ENCODE peak calls at places on chromosomes 12 and 14, in five cellular contexts. I, F, T, J and L are unnamed samples.
A peak's percentile ranks its signal among the peaks of the same experiment; 100 is the strongest.

GRCh38 chr14:75222208-75222701 is 45.8 kb upstream of the TMED10 start:
- DNase-seq in I (peak; percentile 57), F (no peak), T (peak; percentile 18), J (peak; percentile 95), L (peak; percentile 66)

GRCh38 chr14:74942164-74942563 is 13.2 kb downstream of the PGF start:
- DNase-seq in I (no peak), F (no peak), T (no peak), J (no peak), L (peak; percentile 67)

GRCh38 chr12:57347284-57347683 is 83.6 kb downstream of the R3HDM2 start:
- DNase-seq in I (no peak), F (no peak), T (no peak), J (no peak), L (no peak)

GRCh38 chr12:65525501-65526141 is 247.1 kb downstream of the MSRB3 start:
- DNase-seq in I (no peak), F (no peak), T (no peak), J (peak; percentile 68), L (no peak)

GRCh38 chr12:49260165-49260564 is 4.7 kb upstream of the TUBA1C start:
- DNase-seq in I (no peak), F (no peak), T (no peak), J (peak; percentile 58), L (no peak)

GRCh38 chr14:100615736-100616695 is 28.8 kb upstream of the BEGAIN start:
- DNase-seq in I (peak; percentile 13), F (no peak), T (no peak), J (no peak), L (peak; percentile 24)

GRCh38 chr12:642633-643477 is 20.4 kb downstream of the NINJ2 start:
- DNase-seq in I (peak; percentile 89), F (peak; percentile 39), T (peak; percentile 82), J (peak; percentile 29), L (peak; percentile 92)

GRCh38 chr14:33040548-33041140 is 102.0 kb downstream of the NPAS3 start:
- DNase-seq in I (no peak), F (no peak), T (no peak), J (no peak), L (no peak)

GRCh38 chr12:123131879-123132402 is 18.9 kb downstream of the PITPNM2 start:
- DNase-seq in I (peak; percentile 53), F (no peak), T (no peak), J (peak; percentile 46), L (no peak)

GRCh38 chr12:56581418-56582145 is 48.5 kb downstream of the BAZ2A start:
- DNase-seq in I (no peak), F (peak; percentile 25), T (no peak), J (peak; percentile 81), L (no peak)

DNA sequence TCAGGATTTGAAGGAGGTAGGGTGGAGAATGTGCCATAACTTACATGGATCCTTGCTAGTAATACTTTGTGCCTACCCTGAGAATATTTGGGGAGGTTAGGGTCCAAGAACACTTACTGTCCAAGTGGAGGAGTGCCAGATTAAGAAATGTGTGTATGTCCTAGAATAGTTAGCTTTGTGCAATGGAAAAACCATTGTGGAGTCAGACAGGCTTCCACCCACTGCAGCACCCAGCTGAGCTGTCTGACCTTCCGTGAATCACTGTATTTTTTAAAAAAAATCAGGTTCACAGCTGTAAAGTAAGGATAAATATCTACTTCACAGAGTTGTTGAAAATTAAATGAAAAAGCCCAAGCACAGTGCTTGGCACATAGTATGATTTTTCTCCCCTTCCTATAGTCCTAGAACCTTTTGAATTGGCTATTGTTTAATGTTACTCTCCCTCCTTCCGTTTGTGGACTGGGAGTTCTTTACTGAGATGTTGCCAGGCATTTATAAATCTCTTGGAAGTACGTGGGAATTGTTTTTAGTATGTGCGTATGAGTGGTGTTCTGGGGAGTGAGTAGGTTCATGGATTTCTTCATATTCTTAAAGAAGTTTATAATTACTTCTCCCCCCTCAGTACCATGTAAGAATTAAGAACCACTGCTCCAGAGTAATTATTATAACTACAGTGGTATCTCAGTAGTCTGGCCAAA is 9.2 kb downstream of the RAB21 start:
- DNase-seq in I (no peak), F (no peak), T (no peak), J (peak; percentile 24), L (no peak)
- H3K27ac ChIP-seq in I (peak overlapping the region; percentile 3), F (no peak overlapping the region), T (no peak overlapping the region), J (no peak overlapping the region), L (no peak overlapping the region)

DNA sequence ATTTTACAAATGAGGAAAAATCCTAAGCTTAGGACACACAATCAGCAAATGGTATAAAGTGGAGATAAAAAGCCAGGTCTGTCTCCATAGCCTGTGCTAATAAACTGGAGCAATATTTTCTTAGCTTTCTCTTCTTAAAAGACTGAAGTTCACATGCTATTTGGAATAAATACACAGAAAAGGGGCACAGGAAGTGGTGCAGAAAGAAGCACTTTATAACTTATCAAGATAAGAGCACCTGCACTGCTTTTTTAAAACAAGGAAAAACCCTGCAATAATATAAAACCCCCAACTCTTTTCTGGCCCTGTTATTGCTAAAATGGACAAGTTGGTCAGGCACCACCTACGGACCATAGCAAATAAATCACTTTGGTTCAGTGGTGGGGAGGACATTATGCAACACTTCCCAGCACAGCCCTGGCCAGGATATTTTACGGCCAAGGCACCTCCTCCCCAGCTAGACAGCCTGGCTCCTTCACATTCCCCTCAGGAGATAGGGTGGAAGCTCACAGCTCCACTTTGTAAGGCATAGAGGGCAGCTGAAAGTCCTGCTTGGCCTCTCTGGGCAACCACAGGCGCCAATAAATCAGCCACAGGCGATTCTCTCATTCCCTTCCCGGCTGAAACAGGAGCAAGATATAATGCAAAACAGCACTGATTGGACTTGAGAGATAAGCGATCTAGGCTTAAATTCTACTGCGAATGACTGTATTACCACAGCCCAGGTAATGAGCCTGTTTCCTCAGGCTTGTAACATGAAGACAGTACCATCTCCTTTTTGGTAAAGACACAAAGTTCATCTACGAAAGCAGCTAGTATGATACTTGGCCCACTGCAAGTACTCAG is 2.1 kb downstream of the ZBTB25 start:
- DNase-seq in I (peak; percentile 70), F (peak; percentile 70), T (peak; percentile 66), J (peak; percentile 76), L (peak; percentile 69)
- H3K4me1 ChIP-seq in I (peaks cover 8% of the 10 kb centered on the region), F (peaks cover 50% of the 10 kb centered on the region), T (peaks cover 87% of the 10 kb centered on the region), J (peaks cover 19% of the 10 kb centered on the region), L (no peaks in the 10 kb centered on the region)

DNA sequence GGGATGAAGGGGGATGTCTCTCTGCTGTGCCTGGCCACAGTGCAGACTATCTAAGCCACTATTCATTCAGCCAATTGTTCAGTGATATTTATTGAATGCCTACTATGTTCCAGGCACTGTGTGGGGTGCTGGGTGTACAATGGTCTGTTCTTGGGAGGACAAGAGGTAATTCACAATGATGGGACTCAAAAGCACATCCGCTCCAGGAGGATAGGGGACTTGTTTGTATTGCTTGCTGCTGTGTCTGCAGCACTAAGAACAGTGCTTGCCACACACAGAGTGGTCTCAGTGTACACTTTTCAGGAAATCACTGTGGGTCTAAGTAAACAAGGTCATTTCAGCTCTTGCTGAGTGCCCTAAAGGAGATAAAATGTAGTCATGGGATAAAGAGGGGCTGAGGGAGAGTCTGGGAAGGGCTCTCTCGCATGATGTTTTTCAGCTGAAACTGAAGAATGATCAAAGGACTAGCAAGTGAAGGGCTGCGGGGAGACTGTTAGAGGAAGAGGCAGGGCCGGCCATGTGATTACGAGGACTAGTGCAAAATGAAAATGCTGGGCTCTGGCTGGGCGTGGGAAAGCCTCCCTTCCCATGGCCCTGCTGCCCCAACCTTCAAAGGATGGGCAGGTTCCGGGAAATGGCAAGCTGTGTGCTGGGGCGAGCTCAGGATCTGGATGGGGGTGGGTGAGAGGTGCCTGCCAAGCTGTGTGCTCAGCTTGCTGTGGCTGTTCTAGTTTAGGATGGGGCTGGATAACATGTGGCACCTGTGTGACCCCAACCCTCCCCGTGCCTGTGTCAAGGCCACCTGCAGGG is 39.1 kb downstream of the ADCK1 start:
- DNase-seq in I (no peak), F (no peak), T (no peak), J (no peak), L (no peak)
- H3K27me3 ChIP-seq in I (no peaks in the 10 kb centered on the region), F (no peaks in the 10 kb centered on the region), T (no peaks in the 10 kb centered on the region), J (no peaks in the 10 kb centered on the region), L (no peaks in the 10 kb centered on the region)

GRCh38 chr12:6058481-6059161 is 65.8 kb downstream of the VWF start:
- DNase-seq in I (no peak), F (no peak), T (no peak), J (no peak), L (no peak)
- H3K27ac ChIP-seq in I (no peak overlapping the region), F (no peak overlapping the region), T (no peak overlapping the region), J (no peak overlapping the region), L (no peak overlapping the region)

GRCh38 chr12:71447691-71448660 is 8.4 kb downstream of the LGR5 start:
- DNase-seq in I (no peak), F (no peak), T (no peak), J (no peak), L (no peak)
- H3K4me1 ChIP-seq in I (no peaks in the 10 kb centered on the region), F (no peaks in the 10 kb centered on the region), T (no peaks in the 10 kb centered on the region), J (no peaks in the 10 kb centered on the region), L (no peaks in the 10 kb centered on the region)

GRCh38 chr14:55688566-55688965 is 108.6 kb downstream of the KTN1 start:
- DNase-seq in I (no peak), F (no peak), T (no peak), J (no peak), L (no peak)

GRCh38 chr14:55689971-55690871 is 110.2 kb downstream of the KTN1 start:
- DNase-seq in I (no peak), F (no peak), T (no peak), J (no peak), L (no peak)

GRCh38 chr14:55697358-55697985 is 117.5 kb downstream of the KTN1 start:
- DNase-seq in I (no peak), F (no peak), T (no peak), J (no peak), L (no peak)

GRCh38 chr14:55686713-55687112 is 106.7 kb downstream of the KTN1 start:
- DNase-seq in I (no peak), F (no peak), T (no peak), J (no peak), L (no peak)

DNA sequence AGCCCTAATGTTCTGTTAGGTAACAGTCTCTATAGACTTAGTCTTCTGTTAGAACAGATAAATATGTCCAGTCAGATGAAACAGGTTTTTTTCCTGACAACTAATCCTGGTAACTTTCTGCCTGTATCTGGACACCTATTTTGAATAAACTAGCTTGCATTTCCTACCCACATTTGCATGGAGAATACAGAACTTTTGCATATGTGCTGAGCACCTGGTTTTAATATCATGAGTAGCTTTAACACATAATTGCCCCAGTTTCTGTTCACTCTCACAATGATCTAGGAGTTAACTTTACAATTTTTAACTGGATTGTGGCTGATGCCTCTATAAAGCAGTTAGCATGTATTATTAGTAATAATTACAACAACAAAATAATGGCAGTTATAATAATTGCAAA is 111.7 kb downstream of the KTN1 start:
- DNase-seq in I (no peak), F (no peak), T (no peak), J (no peak), L (no peak)
- H3K27me3 ChIP-seq in I (no peaks in the 10 kb centered on the region), F (no peaks in the 10 kb centered on the region), T (no peaks in the 10 kb centered on the region), J (no peaks in the 10 kb centered on the region), L (no peaks in the 10 kb centered on the region)